ENCODE peak calls at places on chromosomes 5 and 9, in nine cellular contexts. One of them, this sample, is unnamed.

GRCh38 chr9:135568026-135568425 is 6.5 kb downstream of the PAEP start:
- DNase-seq in HCT116: no peak
- DNase-seq in neuronal stem cell: no peak
- DNase-seq in OCI-LY7: no peak
- DNase-seq in A549: no peak
- DNase-seq in PC-3: no peak
- DNase-seq in K562: no peak
- DNase-seq in GM23248: no peak
- DNase-seq in GM23338: no peak
- DNase-seq in this sample: no peak

GRCh38 chr9:17613723-17614122 is 34.9 kb downstream of the SH3GL2 start:
- DNase-seq in HCT116: no peak
- DNase-seq in neuronal stem cell: no peak
- DNase-seq in OCI-LY7: no peak
- DNase-seq in A549: no peak
- DNase-seq in PC-3: peak; percentile 93
- DNase-seq in K562: no peak
- DNase-seq in GM23248: peak; percentile 67
- DNase-seq in GM23338: no peak
- DNase-seq in this sample: no peak

GRCh38 chr9:111957856-111958631 is 61.4 kb downstream of the UGCG start:
- DNase-seq in HCT116: no peak
- DNase-seq in neuronal stem cell: no peak
- DNase-seq in OCI-LY7: peak; percentile 39
- DNase-seq in A549: no peak
- DNase-seq in PC-3: peak; percentile 88
- DNase-seq in K562: no peak
- DNase-seq in GM23248: peak; percentile 97
- DNase-seq in GM23338: no peak
- DNase-seq in this sample: no peak

GRCh38 chr5:92019376-92019990 is 636.4 kb upstream of the ARRDC3 start:
- DNase-seq in HCT116: peak; percentile 33
- DNase-seq in neuronal stem cell: no peak
- DNase-seq in OCI-LY7: no peak
- DNase-seq in A549: peak; percentile 3
- DNase-seq in PC-3: peak; percentile 62
- DNase-seq in K562: no peak
- DNase-seq in GM23248: peak; percentile 33
- DNase-seq in GM23338: no peak
- DNase-seq in this sample: peak; percentile 48

GRCh38 chr5:150765789-150766149 is 7.0 kb upstream of the DCTN4 start:
- DNase-seq in HCT116: no peak
- DNase-seq in neuronal stem cell: no peak
- DNase-seq in OCI-LY7: no peak
- DNase-seq in A549: no peak
- DNase-seq in PC-3: no peak
- DNase-seq in K562: no peak
- DNase-seq in GM23248: no peak
- DNase-seq in GM23338: no peak
- DNase-seq in this sample: no peak

GRCh38 chr9:121985792-121986494 is 107.2 kb downstream of the TTLL11 start:
- DNase-seq in HCT116: no peak
- DNase-seq in neuronal stem cell: no peak
- DNase-seq in OCI-LY7: no peak
- DNase-seq in A549: no peak
- DNase-seq in PC-3: no peak
- DNase-seq in K562: no peak
- DNase-seq in GM23248: peak; percentile 43
- DNase-seq in GM23338: peak; percentile 31
- DNase-seq in this sample: no peak

GRCh38 chr5:150320048-150320555 is 17.4 kb upstream of the ARSI start:
- DNase-seq in HCT116: no peak
- DNase-seq in neuronal stem cell: no peak
- DNase-seq in OCI-LY7: no peak
- DNase-seq in A549: peak; percentile 50
- DNase-seq in PC-3: peak; percentile 77
- DNase-seq in K562: no peak
- DNase-seq in GM23248: peak; percentile 96
- DNase-seq in GM23338: no peak
- DNase-seq in this sample: no peak

GRCh38 chr5:122126711-122127385 is 2.5 kb upstream of the ZNF474 start:
- DNase-seq in HCT116: no peak
- DNase-seq in neuronal stem cell: no peak
- DNase-seq in OCI-LY7: no peak
- DNase-seq in A549: no peak
- DNase-seq in PC-3: no peak
- DNase-seq in K562: no peak
- DNase-seq in GM23248: peak; percentile 70
- DNase-seq in GM23338: peak; percentile 6
- DNase-seq in this sample: no peak

GRCh38 chr9:89372230-89372816 is 54.0 kb downstream of the SECISBP2 start:
- DNase-seq in HCT116: no peak
- DNase-seq in neuronal stem cell: peak; percentile 5
- DNase-seq in OCI-LY7: peak; percentile 13
- DNase-seq in A549: no peak
- DNase-seq in PC-3: peak; percentile 5
- DNase-seq in K562: no peak
- DNase-seq in GM23248: no peak
- DNase-seq in GM23338: peak; percentile 22
- DNase-seq in this sample: no peak

GRCh38 chr9:101027733-101028345 is 688 bp upstream of the PLPPR1 start:
- DNase-seq in HCT116: no peak
- DNase-seq in neuronal stem cell: peak; percentile 5
- DNase-seq in OCI-LY7: no peak
- DNase-seq in A549: no peak
- DNase-seq in PC-3: no peak
- DNase-seq in K562: no peak
- DNase-seq in GM23248: no peak
- DNase-seq in GM23338: no peak
- DNase-seq in this sample: no peak

GRCh38 chr5:31759925-31760324 is 121.0 kb downstream of the PDZD2 start:
- DNase-seq in HCT116: no peak
- DNase-seq in neuronal stem cell: no peak
- DNase-seq in OCI-LY7: no peak
- DNase-seq in A549: no peak
- DNase-seq in PC-3: no peak
- DNase-seq in K562: no peak
- DNase-seq in GM23248: no peak
- DNase-seq in GM23338: no peak
- DNase-seq in this sample: no peak

GRCh38 chr5:127351418-127351817 is 60.8 kb downstream of the MEGF10 start:
- DNase-seq in HCT116: no peak
- DNase-seq in neuronal stem cell: no peak
- DNase-seq in OCI-LY7: no peak
- DNase-seq in A549: no peak
- DNase-seq in PC-3: no peak
- DNase-seq in K562: no peak
- DNase-seq in GM23248: no peak
- DNase-seq in GM23338: no peak
- DNase-seq in this sample: no peak

GRCh38 chr5:170584003-170584402 is 80.2 kb downstream of the KCNIP1 start:
- DNase-seq in HCT116: no peak
- DNase-seq in neuronal stem cell: no peak
- DNase-seq in OCI-LY7: no peak
- DNase-seq in A549: no peak
- DNase-seq in PC-3: no peak
- DNase-seq in K562: no peak
- DNase-seq in GM23248: no peak
- DNase-seq in GM23338: no peak
- DNase-seq in this sample: no peak

GRCh38 chr9:136326061-136326776 is 1.1 kb upstream of the GPSM1 start:
- DNase-seq in HCT116: no peak
- DNase-seq in neuronal stem cell: no peak
- DNase-seq in OCI-LY7: no peak
- DNase-seq in A549: no peak
- DNase-seq in PC-3: no peak
- DNase-seq in K562: no peak
- DNase-seq in GM23248: peak; percentile 79
- DNase-seq in GM23338: peak; percentile 70
- DNase-seq in this sample: no peak

GRCh38 chr9:81893929-81894328 is 34.3 kb upstream of the SPATA31D4 start:
- DNase-seq in HCT116: no peak
- DNase-seq in neuronal stem cell: no peak
- DNase-seq in OCI-LY7: no peak
- DNase-seq in A549: no peak
- DNase-seq in PC-3: no peak
- DNase-seq in K562: no peak
- DNase-seq in GM23248: no peak
- DNase-seq in GM23338: no peak
- DNase-seq in this sample: no peak

GRCh38 chr5:159038907-159039306 is 60.8 kb downstream of the EBF1 start:
- DNase-seq in HCT116: no peak
- DNase-seq in neuronal stem cell: no peak
- DNase-seq in OCI-LY7: no peak
- DNase-seq in A549: no peak
- DNase-seq in PC-3: no peak
- DNase-seq in K562: no peak
- DNase-seq in GM23248: peak; percentile 95
- DNase-seq in GM23338: no peak
- DNase-seq in this sample: no peak

GRCh38 chr9:135591491-135592330 is 30.2 kb downstream of the PAEP start:
- DNase-seq in HCT116: no peak
- DNase-seq in neuronal stem cell: no peak
- DNase-seq in OCI-LY7: no peak
- DNase-seq in A549: no peak
- DNase-seq in PC-3: no peak
- DNase-seq in K562: no peak
- DNase-seq in GM23248: no peak
- DNase-seq in GM23338: no peak
- DNase-seq in this sample: no peak

GRCh38 chr5:7926296-7926695 is 57.3 kb downstream of the MTRR start:
- DNase-seq in HCT116: no peak
- DNase-seq in neuronal stem cell: no peak
- DNase-seq in OCI-LY7: no peak
- DNase-seq in A549: no peak
- DNase-seq in PC-3: peak; percentile 19
- DNase-seq in K562: no peak
- DNase-seq in GM23248: peak; percentile 97
- DNase-seq in GM23338: no peak
- DNase-seq in this sample: no peak
- H3K4me2 ChIP-seq in HCT116: no peak overlapping the region
- H3K4me2 ChIP-seq in neuronal stem cell: no peak overlapping the region
- H3K4me2 ChIP-seq in OCI-LY7: no peak overlapping the region
- H3K4me2 ChIP-seq in A549: no peak overlapping the region
- H3K4me2 ChIP-seq in PC-3: no peak overlapping the region
- H3K4me2 ChIP-seq in K562: no peak overlapping the region
- H3K4me2 ChIP-seq in GM23248: peak overlapping the region; percentile 79
- H3K4me2 ChIP-seq in GM23338: no peak overlapping the region
- H3K4me2 ChIP-seq in this sample: no peak overlapping the region

GRCh38 chr9:69446496-69446895 is 121.5 kb downstream of the ENTREP1 start:
- DNase-seq in HCT116: no peak
- DNase-seq in neuronal stem cell: no peak
- DNase-seq in OCI-LY7: no peak
- DNase-seq in A549: no peak
- DNase-seq in PC-3: no peak
- DNase-seq in K562: no peak
- DNase-seq in GM23248: no peak
- DNase-seq in GM23338: no peak
- DNase-seq in this sample: no peak
- H3K4me2 ChIP-seq in HCT116: no peak overlapping the region
- H3K4me2 ChIP-seq in neuronal stem cell: no peak overlapping the region
- H3K4me2 ChIP-seq in OCI-LY7: no peak overlapping the region
- H3K4me2 ChIP-seq in A549: no peak overlapping the region
- H3K4me2 ChIP-seq in PC-3: no peak overlapping the region
- H3K4me2 ChIP-seq in K562: no peak overlapping the region
- H3K4me2 ChIP-seq in GM23248: no peak overlapping the region
- H3K4me2 ChIP-seq in GM23338: no peak overlapping the region
- H3K4me2 ChIP-seq in this sample: no peak overlapping the region

DNA sequence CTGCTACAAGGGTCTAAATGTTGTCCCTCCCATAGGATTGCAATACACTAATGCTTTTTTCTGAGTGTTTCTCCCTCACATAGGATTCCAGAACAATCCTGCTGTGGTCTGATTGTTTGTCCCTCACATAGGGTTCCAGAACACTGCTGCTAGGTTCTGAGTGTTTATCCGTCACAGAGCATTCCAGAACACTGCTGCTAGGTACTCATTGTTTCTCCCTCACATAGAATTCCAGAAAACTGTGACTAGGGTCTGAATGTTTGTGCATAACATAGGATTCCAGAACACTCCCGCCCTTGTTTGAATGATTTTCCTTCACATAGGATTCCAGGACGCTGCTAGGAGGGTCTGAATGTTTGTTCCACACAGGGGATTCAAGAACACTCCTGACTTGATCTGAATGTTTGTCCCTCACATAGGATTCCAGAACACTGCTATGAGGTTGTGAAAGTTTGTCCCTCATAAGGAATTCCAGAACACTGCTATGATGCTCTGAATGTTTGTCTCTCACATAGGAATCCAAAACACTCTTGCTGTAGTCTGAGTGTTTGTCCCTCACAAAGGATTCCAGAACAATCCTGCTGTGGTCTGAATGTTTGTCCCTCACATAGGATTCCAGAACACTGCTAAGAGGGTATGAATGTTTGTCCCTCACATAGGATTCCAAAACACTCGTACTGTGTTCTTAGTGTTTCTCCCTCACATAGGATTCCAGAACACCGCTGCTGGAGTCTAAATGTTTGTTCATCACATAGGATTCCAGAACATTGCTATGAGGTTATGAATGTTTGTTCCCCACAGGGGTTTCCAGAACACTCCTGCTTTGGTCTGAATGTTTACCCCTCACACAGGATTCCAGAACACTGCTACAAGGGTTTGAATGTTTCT is 213.5 kb downstream of the FOXD4L6 start:
- DNase-seq in HCT116: no peak
- DNase-seq in neuronal stem cell: no peak
- DNase-seq in OCI-LY7: no peak
- DNase-seq in A549: no peak
- DNase-seq in PC-3: no peak
- DNase-seq in K562: no peak
- DNase-seq in GM23248: no peak
- DNase-seq in GM23338: no peak
- DNase-seq in this sample: no peak
- H3K4me2 ChIP-seq in HCT116: no peak overlapping the region
- H3K4me2 ChIP-seq in neuronal stem cell: no peak overlapping the region
- H3K4me2 ChIP-seq in OCI-LY7: no peak overlapping the region
- H3K4me2 ChIP-seq in A549: no peak overlapping the region
- H3K4me2 ChIP-seq in PC-3: no peak overlapping the region
- H3K4me2 ChIP-seq in K562: no peak overlapping the region
- H3K4me2 ChIP-seq in GM23248: no peak overlapping the region
- H3K4me2 ChIP-seq in GM23338: no peak overlapping the region
- H3K4me2 ChIP-seq in this sample: no peak overlapping the region

DNA sequence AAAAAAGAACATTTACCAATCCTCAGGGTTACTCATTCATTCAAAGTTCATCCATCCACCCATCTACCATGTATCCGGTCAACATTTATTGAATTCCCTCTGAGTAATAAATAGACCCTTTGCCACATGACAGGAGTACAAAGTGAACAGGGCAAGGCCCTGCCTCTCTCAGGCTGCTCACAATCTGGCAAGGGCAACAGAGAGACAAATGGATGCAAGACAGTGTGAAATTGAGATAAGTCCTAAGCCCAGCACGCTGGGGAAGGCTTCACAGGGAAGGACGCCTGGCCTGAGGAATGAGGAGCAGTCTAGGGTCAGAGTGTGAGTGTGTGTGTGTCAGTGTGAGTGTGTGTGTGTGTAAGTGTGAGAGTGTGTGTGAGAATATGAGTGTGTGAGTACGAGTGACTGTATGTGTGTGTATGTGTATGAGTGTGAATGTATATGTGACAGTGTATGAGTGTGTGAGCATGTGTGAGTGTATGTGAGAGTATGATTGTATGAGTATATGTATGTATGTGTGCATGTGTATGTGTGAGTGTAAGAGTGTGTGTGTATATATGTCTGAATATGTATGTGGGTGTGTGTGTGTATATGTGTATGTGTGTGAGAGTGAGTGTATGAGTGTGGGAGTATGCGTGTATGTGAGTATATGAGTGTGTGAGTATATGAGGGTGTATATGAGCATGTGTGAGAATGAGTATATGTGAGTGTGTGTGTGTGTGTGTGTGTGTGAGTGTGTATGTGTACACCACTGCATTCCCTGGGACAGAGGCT is 145.6 kb downstream of the FSTL4 start:
- DNase-seq in HCT116: no peak
- DNase-seq in neuronal stem cell: no peak
- DNase-seq in OCI-LY7: no peak
- DNase-seq in A549: no peak
- DNase-seq in PC-3: no peak
- DNase-seq in K562: no peak
- DNase-seq in GM23248: no peak
- DNase-seq in GM23338: no peak
- DNase-seq in this sample: no peak
- H3K4me2 ChIP-seq in HCT116: no peak overlapping the region
- H3K4me2 ChIP-seq in neuronal stem cell: no peak overlapping the region
- H3K4me2 ChIP-seq in OCI-LY7: no peak overlapping the region
- H3K4me2 ChIP-seq in A549: no peak overlapping the region
- H3K4me2 ChIP-seq in PC-3: no peak overlapping the region
- H3K4me2 ChIP-seq in K562: no peak overlapping the region
- H3K4me2 ChIP-seq in GM23248: no peak overlapping the region
- H3K4me2 ChIP-seq in GM23338: no peak overlapping the region
- H3K4me2 ChIP-seq in this sample: no peak overlapping the region